ENCODE peak calls at places on chromosomes 4 and X, in five cellular contexts. O is WERI-Rb-1, T is testis, I is psoas muscle, E is left ventricle myocardium inferior. Z is an unnamed sample.

GRCh38 chrX:72620550-72621145 is 48.0 kb upstream of the HDAC8 start:
- DNase-seq in O (no peak), T (peak; percentile 75), I (peak; percentile 33), E (peak; percentile 14), Z (peak; percentile 23)

GRCh38 chrX:386768-387575 is at the start of gene PPP2R3B:
- DNase-seq in O (peak; percentile 98), T (peak; percentile 98), I (peak; percentile 99), E (peak; percentile 99), Z (peak; percentile 99)

GRCh38 chr4:81255524-81255923 is 40.5 kb upstream of the PRKG2 start:
- DNase-seq in O (no peak), T (no peak), I (no peak), E (no peak), Z (no peak)

GRCh38 chr4:3041192-3042142 is 32.9 kb downstream of the HTT-AS start:
- DNase-seq in O (no peak), T (peak; percentile 62), I (peak; percentile 86), E (peak; percentile 60), Z (peak; percentile 79)

GRCh38 chr4:25913056-25913850 is 767 bp upstream of the SMIM20 start:
- DNase-seq in O (peak; percentile 87), T (peak; percentile 30), I (peak; percentile 34), E (peak; percentile 38), Z (peak; percentile 60)

GRCh38 chr4:25953740-25954139 is 39.7 kb downstream of the SMIM20 start:
- DNase-seq in O (no peak), T (no peak), I (peak; percentile 41), E (no peak), Z (no peak)

GRCh38 chr4:182749768-182750167 is 167.4 kb downstream of the DCTD start:
- DNase-seq in O (no peak), T (no peak), I (no peak), E (no peak), Z (no peak)

GRCh38 chrX:19867411-19867732 is 20.0 kb downstream of the SH3KBP1 start:
- DNase-seq in O (no peak), T (no peak), I (no peak), E (no peak), Z (no peak)

GRCh38 chr4:3656441-3657376 is 109.5 kb upstream of the ADRA2C start:
- DNase-seq in O (no peak), T (no peak), I (no peak), E (no peak), Z (no peak)

GRCh38 chr4:40897557-40898203 is 147.9 kb downstream of the NSUN7 start:
- DNase-seq in O (peak; percentile 84), T (peak; percentile 88), I (peak; percentile 69), E (peak; percentile 62), Z (peak; percentile 82)
- TF ChIP-seq CTCF in O (peak; percentile 76), T (peak; percentile 83), I (peak; percentile 74), E (peak; percentile 82), Z (peak; percentile 82)

GRCh38 chr4:153655928-153656327 is 28.2 kb upstream of the TLR2 start:
- DNase-seq in O (no peak), T (no peak), I (peak; percentile 43), E (no peak), Z (peak; percentile 74)
- H3K27ac ChIP-seq in O (no peak overlapping the region), T (peak overlapping the region; percentile 59), I (no peak overlapping the region), E (peak overlapping the region; percentile 39), Z (peak overlapping the region; percentile 70)

DNA sequence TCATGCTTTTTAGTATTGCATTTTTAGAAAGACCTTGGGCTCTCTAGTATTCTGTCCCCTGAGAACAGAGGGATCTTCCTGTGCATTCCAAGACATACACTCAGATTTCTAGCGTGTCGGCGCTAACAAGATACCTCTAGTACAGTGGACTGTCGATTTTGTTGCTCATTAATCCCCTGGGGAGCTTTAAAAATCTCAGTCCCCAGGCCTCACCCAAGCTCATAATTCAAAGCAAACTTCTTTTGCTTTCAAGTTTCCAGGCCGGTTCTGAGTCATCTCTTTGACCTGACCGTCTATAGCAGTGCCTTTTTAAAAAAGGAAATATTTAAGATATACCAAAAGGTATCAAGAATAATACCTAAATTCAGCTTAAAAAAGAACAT is 137.0 kb downstream of the AMMECR1 start:
- DNase-seq in O (no peak), T (no peak), I (no peak), E (no peak), Z (no peak)
- H3K27me3 ChIP-seq in O (no peaks in the 10 kb centered on the region), T (no peaks in the 10 kb centered on the region), I (no peaks in the 10 kb centered on the region), E (no peaks in the 10 kb centered on the region), Z (no peaks in the 10 kb centered on the region)

DNA sequence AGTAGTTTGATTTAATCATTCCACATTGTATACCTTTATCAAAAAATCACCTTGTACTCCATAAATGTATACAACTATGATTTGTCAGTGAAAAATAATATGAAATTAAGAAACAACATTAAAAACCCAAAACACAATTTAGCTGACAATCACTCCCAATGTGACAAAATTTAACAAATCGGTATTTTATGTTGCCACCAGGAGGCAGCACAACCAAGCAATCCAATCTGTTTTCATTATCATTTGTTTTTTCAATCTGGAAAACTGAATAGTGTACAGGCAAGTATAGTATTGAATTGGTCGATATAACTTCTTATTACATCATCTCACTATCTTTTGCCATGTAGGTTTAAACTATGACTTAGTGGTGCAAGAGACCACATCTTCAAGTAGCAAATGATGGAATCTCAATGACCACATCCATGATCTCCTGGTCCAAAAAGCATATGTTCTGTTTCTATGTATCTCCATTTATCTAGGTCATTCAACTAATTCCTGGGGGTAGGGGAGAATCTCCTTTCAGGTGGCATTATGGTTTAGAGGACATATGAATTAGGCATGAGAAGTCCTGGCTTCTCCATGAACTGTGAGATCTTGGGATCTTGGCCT is 112.8 kb upstream of the AGA start:
- DNase-seq in O (no peak), T (no peak), I (no peak), E (no peak), Z (no peak)
- TF ChIP-seq CTCF in O (peak; percentile 50), T (peak; percentile 46), I (peak; percentile 38), E (peak; percentile 60), Z (peak; percentile 39)

DNA sequence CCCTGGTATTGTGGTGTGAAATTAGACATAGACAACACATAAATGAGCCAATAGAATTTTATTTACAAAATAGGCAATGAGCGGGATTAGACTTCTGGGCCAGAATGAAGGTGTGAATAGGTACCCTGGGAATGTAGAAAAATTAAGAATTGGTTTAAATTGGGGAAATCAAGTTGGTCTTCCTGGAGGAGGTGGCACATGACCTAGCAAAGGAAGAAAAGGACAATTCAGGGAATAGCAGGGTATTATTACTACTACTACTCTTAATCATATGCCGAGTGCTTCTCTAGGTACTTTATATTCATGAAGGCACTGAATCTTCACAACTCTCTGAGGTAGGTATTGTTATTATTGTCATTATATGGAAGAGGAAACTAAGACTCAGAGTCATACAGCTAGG is 202.1 kb downstream of the LHFPL1 start:
- DNase-seq in O (no peak), T (no peak), I (no peak), E (no peak), Z (no peak)
- H3K27ac ChIP-seq in O (no peak overlapping the region), T (no peak overlapping the region), I (no peak overlapping the region), E (no peak overlapping the region), Z (no peak overlapping the region)

DNA sequence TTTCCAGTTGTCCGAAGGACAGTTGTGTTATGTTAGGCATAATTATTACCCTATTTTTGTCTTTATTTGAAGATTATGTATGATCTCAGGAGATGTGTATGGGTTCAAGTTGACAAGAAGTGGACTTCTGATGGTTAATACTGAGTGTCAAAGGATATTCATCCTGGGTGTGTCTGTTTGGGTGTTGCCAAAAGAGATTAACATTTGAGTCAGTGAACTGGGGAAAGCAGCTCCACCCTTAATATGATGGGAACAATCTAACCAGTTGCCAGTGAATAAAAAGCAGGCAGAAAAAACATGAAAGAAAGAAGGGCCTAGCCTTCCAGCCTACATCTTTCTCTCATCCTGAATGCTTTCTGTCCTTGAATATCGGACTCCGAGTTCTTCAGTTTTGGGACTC is 332.6 kb downstream of the DTHD1 start:
- DNase-seq in O (no peak), T (no peak), I (no peak), E (no peak), Z (no peak)
- H3K27me3 ChIP-seq in O (peaks cover 26% of the 10 kb centered on the region), T (no peaks in the 10 kb centered on the region), I (no peaks in the 10 kb centered on the region), E (no peaks in the 10 kb centered on the region), Z (no peaks in the 10 kb centered on the region)

Z was measured in lower lobe of right lung.